ENCODE peak calls at places on chromosome 14, in nine cellular contexts. M is ovary; X is fibroblast of pulmonary artery; G is Panc1; K is CD8-positive, alpha-beta T cell; N is upper lobe of right lung; U is endothelial cell; C is GM12865; A is AG04450. E is an unnamed sample.
A peak's percentile ranks its signal among the peaks of the same experiment; 100 is the strongest.

GRCh38 chr14:73591690-73592448 is at the start of gene ACOT4:
- DNase-seq in N (peak; percentile 80), A (no peak), K (peak; percentile 47), C (peak; percentile 78), X (peak; percentile 25), G (no peak), U (peak; percentile 34), M (no peak), E (peak; percentile 67)

GRCh38 chr14:29814153-29815057 is 113.2 kb downstream of the PRKD1 start:
- DNase-seq in K (no peak), A (no peak), U (no peak), N (no peak), C (no peak), X (peak; percentile 39), G (no peak), M (peak; percentile 51), E (no peak)

GRCh38 chr14:99266181-99267178 is 5.5 kb downstream of the BCL11B start:
- DNase-seq in X (peak; percentile 73), U (peak; percentile 90), K (peak; percentile 92), A (peak; percentile 13), C (peak; percentile 83), M (peak; percentile 68), G (no peak), N (peak; percentile 85), E (peak; percentile 75)

GRCh38 chr14:92463141-92463540 is 50.4 kb upstream of the RIN3 start:
- DNase-seq in N (no peak), C (no peak), G (no peak), U (no peak), M (no peak), K (no peak), X (no peak), A (no peak), E (no peak)

GRCh38 chr14:70094106-70094505 is 94.6 kb downstream of the SLC8A3 start:
- DNase-seq in M (no peak), G (no peak), A (no peak), N (no peak), K (no peak), C (no peak), U (no peak), X (no peak), E (no peak)

GRCh38 chr14:78848234-78848820 is 678.2 kb downstream of the NRXN3 start:
- DNase-seq in U (peak; percentile 65), G (peak; percentile 22), X (peak; percentile 42), C (peak; percentile 56), M (no peak), K (peak; percentile 5), N (no peak), A (no peak), E (peak; percentile 14)

GRCh38 chr14:60862283-60862682 is 118.6 kb downstream of the TRMT5 start:
- DNase-seq in U (no peak), M (peak; percentile 70), K (no peak), A (no peak), N (no peak), C (no peak), X (peak; percentile 60), G (no peak), E (no peak)

GRCh38 chr14:92848941-92849340 is 54.8 kb downstream of the GOLGA5 start:
- DNase-seq in X (no peak), M (no peak), U (no peak), N (no peak), K (no peak), G (no peak), C (no peak), A (no peak), E (no peak)

GRCh38 chr14:76203086-76204001 is 51.6 kb downstream of the GPATCH2L start:
- DNase-seq in X (peak; percentile 88), N (no peak), C (peak; percentile 88), K (no peak), M (peak; percentile 50), U (no peak), A (peak; percentile 96), G (peak; percentile 68), E (peak; percentile 59)

GRCh38 chr14:60487211-60487610 is 1.3 kb upstream of the C14orf39 start:
- DNase-seq in M (no peak), U (no peak), G (no peak), N (no peak), A (no peak), C (no peak), X (no peak), K (no peak), E (no peak)

GRCh38 chr14:58152569-58152857 is 500 bp upstream of the ARMH4 start:
- DNase-seq in N (no peak), U (no peak), X (no peak), C (no peak), G (no peak), M (no peak), A (no peak), K (no peak), E (no peak)

GRCh38 chr14:101351769-101352168 is 209.5 kb upstream of the DIO3 start:
- DNase-seq in K (no peak), C (no peak), X (no peak), G (no peak), N (no peak), M (no peak), U (no peak), A (no peak), E (no peak)

GRCh38 chr14:100294963-100295330 is 11.3 kb downstream of the SLC25A29 start:
- DNase-seq in U (no peak), G (no peak), M (no peak), X (no peak), A (no peak), C (no peak), N (peak; percentile 29), K (no peak), E (no peak)

GRCh38 chr14:100292776-100293461 is 13.3 kb downstream of the SLC25A29 start:
- DNase-seq in X (no peak), A (no peak), N (peak; percentile 60), M (no peak), G (no peak), U (no peak), K (no peak), C (no peak), E (no peak)

GRCh38 chr14:100295376-100296105 is 10.7 kb downstream of the SLC25A29 start:
- DNase-seq in A (no peak), M (no peak), G (no peak), C (no peak), N (peak; percentile 26), X (no peak), K (no peak), U (no peak), E (no peak)

GRCh38 chr14:100293497-100294212 is 12.6 kb downstream of the SLC25A29 start:
- DNase-seq in U (no peak), A (no peak), C (no peak), X (no peak), G (no peak), K (no peak), N (peak; percentile 38), M (no peak), E (no peak)

GRCh38 chr14:100294213-100294962 is 11.9 kb downstream of the SLC25A29 start:
- DNase-seq in N (peak; percentile 47), M (no peak), X (no peak), A (no peak), U (no peak), K (no peak), C (no peak), G (no peak), E (no peak)
- TF ChIP-seq CTCF in N (no peak), M (no peak), X (no peak), A (no peak), U (no peak), K (no peak), C (no peak), G (no peak), E (no peak)

DNA sequence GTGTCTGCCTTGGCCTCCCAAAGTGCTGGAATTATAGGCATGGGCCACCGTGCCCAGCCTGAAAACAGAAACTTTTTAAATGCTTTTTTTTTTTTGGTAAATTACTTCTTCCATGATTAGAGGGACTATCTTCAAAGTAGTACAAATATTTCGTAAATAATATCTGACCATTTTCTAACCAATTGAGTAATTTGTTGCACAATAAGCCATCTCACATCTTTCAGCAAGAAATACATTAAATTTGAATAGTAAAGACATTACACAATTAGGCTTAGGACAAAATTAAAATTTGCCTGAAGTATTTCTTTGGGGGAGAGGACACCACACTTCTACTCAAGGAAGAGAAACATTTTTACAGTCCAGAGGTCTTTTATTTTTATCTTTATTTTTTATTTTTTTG is 84.7 kb upstream of the STRN3 start:
- DNase-seq in M (no peak), A (no peak), N (no peak), X (no peak), K (no peak), G (no peak), C (no peak), U (no peak), E (no peak)
- TF ChIP-seq CTCF in M (no peak), A (no peak), N (no peak), X (no peak), K (no peak), G (no peak), C (no peak), U (no peak), E (no peak)

GRCh38 chr14:21656980-21657379 is 3.3 kb downstream of the OR4E2 start:
- DNase-seq in K (no peak), G (no peak), X (no peak), C (no peak), U (no peak), A (no peak), M (no peak), N (no peak), E (no peak)

GRCh38 chr14:21652209-21652808 is 1.3 kb upstream of the OR4E2 start:
- DNase-seq in C (no peak), M (no peak), K (no peak), X (no peak), A (no peak), U (peak; percentile 22), G (no peak), N (no peak), E (no peak)

GRCh38 chr14:21653331-21653885 is at the start of gene OR4E2:
- DNase-seq in C (no peak), M (no peak), U (no peak), G (no peak), X (no peak), K (no peak), A (no peak), N (no peak), E (no peak)

GRCh38 chr14:21654215-21654614 is 580 bp downstream of the OR4E2 start:
- DNase-seq in K (no peak), N (no peak), U (no peak), C (no peak), G (no peak), X (no peak), A (no peak), M (no peak), E (no peak)
- TF ChIP-seq CTCF in K (no peak), N (no peak), U (no peak), C (no peak), G (no peak), X (no peak), A (no peak), M (no peak), E (no peak)

GRCh38 chr14:87334997-87335675 is 657.8 kb downstream of the GALC start:
- DNase-seq in A (no peak), N (no peak), U (no peak), G (no peak), M (no peak), X (no peak), K (no peak), C (no peak), E (no peak)
- TF ChIP-seq CTCF in A (no peak), N (no peak), U (no peak), G (no peak), M (no peak), X (no peak), K (no peak), C (no peak), E (no peak)

E was measured in GM10248.